ENCODE peak calls at places on chromosome 10, in six cellular contexts. F is adrenal gland; E is H9; M is AML-193; T is stimulated activated effector memory CD8-positive, alpha-beta T cell treated with anti-CD3 and anti-CD28 coated beads, Interleukin-12 subunit alpha, Interleukin-12 subunit beta, amount 100 ng/mL, for 72 hours; X is IMR-90. N is an unnamed sample.

GRCh38 chr10:35640474-35640873 is 1.6 kb downstream of the FZD8 start:
- DNase-seq in F (peak), E (peak), M (no peak), T (peak), X (peak), N (peak)

GRCh38 chr10:116038259-116038658 is 234.7 kb downstream of the GFRA1 start:
- DNase-seq in F (peak), E (no peak), M (no peak), T (no peak), X (peak), N (no peak)

GRCh38 chr10:68167271-68167670 is 58.0 kb downstream of the MYPN start:
- DNase-seq in F (no peak), E (no peak), M (no peak), T (no peak), X (peak), N (no peak)

GRCh38 chr10:7291487-7292113 is 119.2 kb downstream of the SFMBT2 start:
- DNase-seq in F (no peak), E (no peak), M (no peak), T (no peak), X (no peak), N (no peak)

GRCh38 chr10:124917168-124917938 is 24.6 kb upstream of the ZRANB1 start:
- DNase-seq in F (peak), E (peak), M (peak), T (peak), X (peak), N (peak)

GRCh38 chr10:66656499-66656898 is 269.3 kb upstream of the LRRTM3 start:
- DNase-seq in F (no peak), E (no peak), M (no peak), T (no peak), X (no peak), N (no peak)

GRCh38 chr10:101136007-101136707 is 5.1 kb downstream of the TLX1 start:
- DNase-seq in F (no peak), E (peak), M (no peak), T (no peak), X (no peak), N (no peak)

GRCh38 chr10:79242620-79243152 is 104.6 kb upstream of the PPIF start:
- DNase-seq in F (peak), E (peak), M (peak), T (peak), X (peak), N (peak)

GRCh38 chr10:86538547-86538946 is 17.0 kb upstream of the WAPL start:
- DNase-seq in F (no peak), E (no peak), M (no peak), T (no peak), X (no peak), N (no peak)

GRCh38 chr10:119737039-119737663 is 11.3 kb downstream of the INPP5F start:
- DNase-seq in F (no peak), E (no peak), M (no peak), T (no peak), X (no peak), N (no peak)

GRCh38 chr10:6049031-6049400 is 13.2 kb downstream of the IL2RA start:
- DNase-seq in F (no peak), E (no peak), M (no peak), T (peak), X (no peak), N (no peak)

GRCh38 chr10:78763651-78764395 is 304.9 kb upstream of the ZMIZ1 start:
- DNase-seq in F (no peak), E (no peak), M (no peak), T (peak), X (no peak), N (peak)

GRCh38 chr10:100485336-100485735 is 22.5 kb downstream of the WNT8B start:
- DNase-seq in F (no peak), E (peak), M (no peak), T (no peak), X (no peak), N (no peak)

GRCh38 chr10:36888925-36889573 is 236.3 kb upstream of the ANKRD30A start:
- DNase-seq in F (no peak), E (peak), M (peak), T (peak), X (peak), N (no peak)

GRCh38 chr10:96306516-96306915 is 2.3 kb downstream of the DNTT start:
- DNase-seq in F (peak), E (no peak), M (peak), T (no peak), X (no peak), N (no peak)

GRCh38 chr10:129853236-129853946 is 110.7 kb downstream of the EBF3 start:
- DNase-seq in F (no peak), E (no peak), M (peak), T (no peak), X (peak), N (no peak)

GRCh38 chr10:104387130-104387888 is 33.7 kb downstream of the CFAP58 start:
- DNase-seq in F (no peak), E (no peak), M (no peak), T (no peak), X (no peak), N (no peak)

GRCh38 chr10:21165489-21165888 is 268.4 kb upstream of the NEBL start:
- DNase-seq in F (no peak), E (no peak), M (no peak), T (no peak), X (no peak), N (no peak)

GRCh38 chr10:124200011-124200410 is 106.6 kb upstream of the CHST15 start:
- DNase-seq in F (no peak), E (no peak), M (no peak), T (no peak), X (no peak), N (no peak)

GRCh38 chr10:79381804-79382221 is 34.5 kb downstream of the PPIF start:
- DNase-seq in F (no peak), E (peak), M (no peak), T (no peak), X (peak), N (no peak)

GRCh38 chr10:44948713-44949112 is 10.9 kb upstream of the RASSF4 start:
- DNase-seq in F (no peak), E (peak), M (peak), T (no peak), X (no peak), N (no peak)